ENCODE peak calls at places on chromosomes 1 and 21, in eight cellular contexts. W is cardiac fibroblast, G is Caco-2, V is neural crest cell, C is A549, X is nephron progenitor cell, I is endothelial cell, P is sigmoid colon. K is an unnamed sample.
A peak's percentile ranks its signal among the peaks of the same experiment; 100 is the strongest.

GRCh38 chr21:45887788-45888187 is 93.8 kb upstream of the COL6A1 start:
- DNase-seq in W (no peak), G (peak; percentile 25), V (no peak), C (no peak), X (no peak), I (no peak), P (no peak), K (no peak)

GRCh38 chr1:86472165-86472564 is 3.4 kb downstream of the CLCA1 start:
- DNase-seq in W (no peak), G (no peak), V (no peak), C (no peak), X (no peak), I (no peak), P (no peak), K (no peak)

GRCh38 chr21:17612023-17612564 is 607 bp downstream of the BTG3 start:
- DNase-seq in W (peak; percentile 75), G (peak; percentile 35), V (peak; percentile 18), C (no peak), X (no peak), I (peak; percentile 30), P (peak; percentile 70), K (no peak)

GRCh38 chr1:93346472-93346991 is 825 bp downstream of the DR1 start:
- DNase-seq in W (peak; percentile 31), G (no peak), V (no peak), C (no peak), X (no peak), I (peak; percentile 14), P (no peak), K (no peak)

GRCh38 chr1:98386675-98387440 is 274.7 kb upstream of the SNX7 start:
- DNase-seq in W (no peak), G (no peak), V (no peak), C (no peak), X (no peak), I (no peak), P (no peak), K (no peak)

GRCh38 chr1:174039069-174039468 is 16.9 kb upstream of the RC3H1 start:
- DNase-seq in W (peak; percentile 81), G (no peak), V (no peak), C (no peak), X (no peak), I (no peak), P (no peak), K (no peak)

GRCh38 chr1:99758073-99758511 is 8.3 kb downstream of the FRRS1 start:
- DNase-seq in W (no peak), G (no peak), V (no peak), C (no peak), X (no peak), I (no peak), P (no peak), K (no peak)

GRCh38 chr1:87428883-87429282 is 100.2 kb downstream of the LMO4 start:
- DNase-seq in W (no peak), G (no peak), V (no peak), C (no peak), X (no peak), I (no peak), P (no peak), K (no peak)

GRCh38 chr1:203117611-203118575 is 9.6 kb upstream of the ADORA1 start:
- DNase-seq in W (peak; percentile 56), G (peak; percentile 80), V (peak; percentile 84), C (peak; percentile 93), X (peak; percentile 92), I (peak; percentile 90), P (peak; percentile 80), K (peak; percentile 89)

GRCh38 chr1:30962609-30963508 is 54.3 kb upstream of the SDC3 start:
- DNase-seq in W (no peak), G (no peak), V (no peak), C (no peak), X (no peak), I (no peak), P (no peak), K (no peak)

GRCh38 chr1:220184503-220184902 is 87.8 kb downstream of the RAB3GAP2 start:
- DNase-seq in W (no peak), G (no peak), V (no peak), C (no peak), X (no peak), I (no peak), P (no peak), K (no peak)
- TF ChIP-seq CTCF in W (no peak), G (no peak), V (no peak), C (no peak), X (no peak), I (no peak), P (no peak), K (no peak)

GRCh38 chr1:60132985-60133673 is 59.6 kb upstream of the C1orf87 start:
- DNase-seq in W (peak; percentile 88), G (no peak), V (no peak), C (no peak), X (no peak), I (no peak), P (no peak), K (no peak)
- TF ChIP-seq CTCF in W (no peak), G (no peak), V (no peak), C (no peak), X (no peak), I (no peak), P (no peak), K (no peak)

GRCh38 chr1:182781849-182782586 is 7.6 kb upstream of the NPL start:
- DNase-seq in W (peak; percentile 70), G (peak; percentile 74), V (peak; percentile 38), C (peak; percentile 28), X (peak; percentile 65), I (peak; percentile 77), P (peak; percentile 86), K (peak; percentile 71)

GRCh38 chr1:182782587-182782913 is 7.0 kb upstream of the NPL start:
- DNase-seq in W (no peak), G (no peak), V (no peak), C (no peak), X (no peak), I (no peak), P (no peak), K (no peak)

GRCh38 chr1:182786223-182787001 is 3.2 kb upstream of the NPL start:
- DNase-seq in W (peak; percentile 83), G (peak; percentile 53), V (peak; percentile 67), C (peak; percentile 35), X (peak; percentile 73), I (peak; percentile 79), P (peak; percentile 81), K (no peak)

GRCh38 chr1:182784556-182785171 is 4.9 kb upstream of the NPL start:
- DNase-seq in W (peak; percentile 69), G (no peak), V (no peak), C (peak; percentile 33), X (no peak), I (peak; percentile 21), P (no peak), K (no peak)

DNA sequence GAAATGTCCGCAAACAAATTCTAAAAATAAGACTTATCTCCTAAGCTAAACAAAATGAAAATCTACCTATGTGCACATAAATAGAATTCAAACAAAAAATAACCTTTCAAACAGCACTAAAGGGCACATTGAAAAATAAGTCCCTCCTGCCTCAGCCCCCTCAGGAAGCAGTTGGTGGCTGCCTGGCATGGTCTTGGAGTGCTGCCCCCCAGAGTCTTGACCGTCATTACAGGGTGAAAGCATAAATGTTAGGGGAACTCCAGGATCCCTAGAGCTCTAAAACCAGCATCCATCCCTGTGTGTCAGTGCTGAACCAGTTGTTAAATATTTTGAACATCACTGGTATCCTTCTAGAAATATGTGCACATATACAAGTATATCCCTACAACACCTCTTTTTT is 6.5 kb upstream of the NPL start:
- DNase-seq in W (no peak), G (no peak), V (no peak), C (no peak), X (peak; percentile 16), I (peak; percentile 28), P (no peak), K (no peak)
- TF ChIP-seq CTCF in W (no peak), G (no peak), V (no peak), C (no peak), X (no peak), I (no peak), P (no peak), K (peak; percentile 36)

DNA sequence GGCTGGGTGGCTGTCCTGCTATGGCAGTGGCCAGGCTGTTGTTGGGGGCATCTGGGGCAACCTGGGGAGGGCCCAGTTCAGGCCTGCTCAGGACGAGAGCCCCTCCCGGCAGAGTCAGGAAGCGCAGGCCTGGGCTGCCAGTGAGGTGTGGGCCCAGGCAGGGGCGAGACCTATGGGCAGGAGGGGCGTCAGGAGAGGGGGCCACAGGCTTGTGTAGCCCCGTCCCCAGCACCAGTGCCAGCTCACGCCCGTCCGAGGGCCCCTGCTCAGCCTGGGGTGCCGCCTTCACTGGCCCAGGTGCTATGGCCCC is 28.1 kb downstream of the ARHGEF16 start:
- DNase-seq in W (no peak), G (no peak), V (no peak), C (peak; percentile 47), X (no peak), I (no peak), P (no peak), K (no peak)
- TF ChIP-seq CTCF in W (no peak), G (no peak), V (no peak), C (no peak), X (no peak), I (no peak), P (no peak), K (peak; percentile 35)

K was measured in type B pancreatic cell.